ENCODE peak calls at places on chromosomes 11 and 22, in six cellular contexts. S, V, T, X, F and D are unnamed samples.

GRCh38 chr11:2989551-2989950 is 2.6 kb downstream of the NAP1L4 start:
- DNase-seq in S (no peak), V (no peak), T (no peak), X (no peak), F (no peak), D (no peak)

GRCh38 chr22:50085211-50085999 is at the start of gene MLC1:
- DNase-seq in S (peak), V (peak), T (no peak), X (no peak), F (no peak), D (peak)

GRCh38 chr11:28759311-28759710 is 651.1 kb downstream of the METTL15 start:
- DNase-seq in S (peak), V (peak), T (no peak), X (no peak), F (no peak), D (no peak)

GRCh38 chr22:44664149-44664548 is 37.9 kb upstream of the PRR5 start:
- DNase-seq in S (peak), V (peak), T (peak), X (peak), F (peak), D (peak)

GRCh38 chr11:79344765-79345164 is 96.1 kb downstream of the TENM4 start:
- DNase-seq in S (no peak), V (no peak), T (no peak), X (no peak), F (no peak), D (no peak)

GRCh38 chr11:8258289-8258688 is 5.4 kb downstream of the LMO1 start:
- DNase-seq in S (no peak), V (peak), T (peak), X (no peak), F (no peak), D (no peak)

GRCh38 chr11:13837286-13837685 is 125.2 kb upstream of the SPON1 start:
- DNase-seq in S (no peak), V (peak), T (no peak), X (no peak), F (no peak), D (no peak)

GRCh38 chr11:65411681-65412070 is 10.9 kb upstream of the NEAT1 start:
- DNase-seq in S (no peak), V (no peak), T (no peak), X (no peak), F (no peak), D (no peak)

GRCh38 chr11:59680287-59681154 is 11.7 kb upstream of the PATL1 start:
- DNase-seq in S (peak), V (peak), T (peak), X (peak), F (peak), D (peak)

GRCh38 chr22:25903294-25903693 is 161.3 kb downstream of the MYO18B start:
- DNase-seq in S (no peak), V (no peak), T (no peak), X (no peak), F (no peak), D (no peak)

GRCh38 chr11:9566561-9567063 is 6.9 kb upstream of the WEE1 start:
- DNase-seq in S (no peak), V (peak), T (no peak), X (no peak), F (no peak), D (no peak)

GRCh38 chr11:66607126-66607834 is 9.2 kb upstream of the RBM14 start:
- DNase-seq in S (peak), V (peak), T (peak), X (no peak), F (peak), D (no peak)

GRCh38 chr11:14185461-14185860 is 173.5 kb downstream of the RRAS2 start:
- DNase-seq in S (no peak), V (no peak), T (no peak), X (no peak), F (no peak), D (no peak)

GRCh38 chr22:42611076-42611475 is 3.6 kb downstream of the POLDIP3 start:
- DNase-seq in S (no peak), V (no peak), T (no peak), X (no peak), F (no peak), D (no peak)

GRCh38 chr11:134554861-134555260 is 142.8 kb upstream of the B3GAT1 start:
- DNase-seq in S (no peak), V (no peak), T (no peak), X (no peak), F (no peak), D (no peak)

GRCh38 chr22:20218981-20219380 is 49.1 kb downstream of the RTN4R start:
- DNase-seq in S (no peak), V (no peak), T (no peak), X (no peak), F (no peak), D (no peak)

GRCh38 chr11:119254239-119254638 is 48.1 kb downstream of the CBL start:
- DNase-seq in S (no peak), V (no peak), T (no peak), X (no peak), F (no peak), D (no peak)

GRCh38 chr11:123260511-123261211 is 65.6 kb upstream of the CLMP start:
- DNase-seq in S (peak), V (no peak), T (no peak), X (no peak), F (no peak), D (no peak)

GRCh38 chr22:24465566-24465965 is 29.6 kb upstream of the UPB1 start:
- DNase-seq in S (peak), V (peak), T (no peak), X (no peak), F (no peak), D (no peak)

GRCh38 chr11:76744186-76745058 is 38.7 kb upstream of the TSKU start:
- DNase-seq in S (peak), V (no peak), T (no peak), X (no peak), F (peak), D (no peak)

GRCh38 chr11:6638437-6638836 is 17.2 kb downstream of the DCHS1 start:
- DNase-seq in S (no peak), V (no peak), T (no peak), X (no peak), F (no peak), D (no peak)

GRCh38 chr22:37394341-37394740 is 32.9 kb downstream of the ELFN2 start:
- DNase-seq in S (no peak), V (no peak), T (no peak), X (no peak), F (no peak), D (no peak)

GRCh38 chr11:116035972-116036371 is 531.8 kb upstream of the CADM1 start:
- DNase-seq in S (no peak), V (no peak), T (no peak), X (no peak), F (no peak), D (no peak)

GRCh38 chr11:73140213-73141030 is 1.7 kb downstream of the FCHSD2 start:
- DNase-seq in S (peak), V (peak), T (peak), X (no peak), F (no peak), D (no peak)

GRCh38 chr11:122486793-122487495 is 168.6 kb upstream of the UBASH3B start:
- DNase-seq in S (peak), V (peak), T (no peak), X (no peak), F (no peak), D (no peak)

GRCh38 chr11:76667856-76668255 is 2.7 kb downstream of the LRRC32 start:
- DNase-seq in S (no peak), V (no peak), T (no peak), X (no peak), F (no peak), D (no peak)

GRCh38 chr11:34192481-34193401 is 87.3 kb downstream of the NAT10 start:
- DNase-seq in S (peak), V (peak), T (peak), X (no peak), F (peak), D (no peak)

GRCh38 chr22:47205081-47205491 is 442.6 kb downstream of the TBC1D22A start:
- DNase-seq in S (no peak), V (no peak), T (no peak), X (no peak), F (no peak), D (no peak)

GRCh38 chr11:14619580-14619979 is 24.0 kb upstream of the PDE3B start:
- DNase-seq in S (no peak), V (no peak), T (no peak), X (no peak), F (no peak), D (no peak)

GRCh38 chr22:36365020-36365411 is 22.8 kb downstream of the MYH9 start:
- DNase-seq in S (peak), V (peak), T (no peak), X (peak), F (peak), D (no peak)

GRCh38 chr22:50699001-50699753 is 26.6 kb downstream of the SHANK3 start:
- DNase-seq in S (no peak), V (no peak), T (peak), X (no peak), F (no peak), D (no peak)

GRCh38 chr11:35619754-35620640 is 1.7 kb downstream of the FJX1 start:
- DNase-seq in S (peak), V (peak), T (peak), X (no peak), F (no peak), D (no peak)

GRCh38 chr11:19076744-19077589 is 16.4 kb upstream of the MRGPRX2 start:
- DNase-seq in S (peak), V (peak), T (peak), X (peak), F (peak), D (peak)

GRCh38 chr11:16924462-16924825 is 89.8 kb downstream of the PLEKHA7 start:
- DNase-seq in S (no peak), V (no peak), T (no peak), X (no peak), F (no peak), D (no peak)

GRCh38 chr22:34950480-34950879 is 115.5 kb upstream of the ISX start:
- DNase-seq in S (no peak), V (peak), T (no peak), X (no peak), F (no peak), D (no peak)

GRCh38 chr11:61028135-61028729 is 56.8 kb downstream of the CD6 start:
- DNase-seq in S (no peak), V (peak), T (no peak), X (peak), F (no peak), D (no peak)